ENCODE peak calls at places on chromosome 20, in nine cellular contexts. M, K, R, Z, W, E, S, H and N are unnamed samples.

GRCh38 chr20:25040438-25040831 is 17.5 kb downstream of the ACSS1 start:
- DNase-seq in S (no peak), H (no peak), M (no peak), Z (no peak), W (no peak), R (no peak), K (no peak), E (no peak), N (no peak)

GRCh38 chr20:50165687-50166554 is 12.4 kb upstream of the PEDS1 start:
- DNase-seq in H (peak), M (peak), W (peak), R (peak), K (peak), E (peak), S (peak), Z (peak), N (peak)

GRCh38 chr20:23541330-23541729 is 27.0 kb downstream of the CST9L start:
- DNase-seq in K (peak), S (no peak), M (no peak), H (no peak), E (no peak), Z (no peak), R (no peak), W (no peak), N (no peak)

GRCh38 chr20:44411020-44411756 is 55.7 kb downstream of the HNF4A start:
- DNase-seq in W (no peak), S (no peak), H (no peak), Z (no peak), M (no peak), E (no peak), R (no peak), K (no peak), N (no peak)

GRCh38 chr20:46485431-46485830 is 27.9 kb downstream of the ZNF334 start:
- DNase-seq in H (no peak), R (no peak), E (no peak), K (no peak), S (no peak), M (no peak), Z (no peak), W (no peak), N (no peak)

GRCh38 chr20:62636446-62636845 is 5.9 kb upstream of the SLCO4A1 start:
- DNase-seq in K (no peak), E (no peak), S (no peak), R (no peak), H (no peak), M (no peak), W (no peak), Z (no peak), N (no peak)

GRCh38 chr20:63014710-63015109 is 7.9 kb upstream of the BHLHE23 start:
- DNase-seq in H (no peak), M (no peak), Z (peak), R (no peak), W (no peak), K (peak), S (no peak), E (no peak), N (no peak)

GRCh38 chr20:40506567-40506966 is 182.5 kb downstream of the MAFB start:
- DNase-seq in K (no peak), W (no peak), M (no peak), Z (no peak), H (peak), R (no peak), S (peak), E (peak), N (no peak)

GRCh38 chr20:49983848-49984408 is 1.1 kb downstream of the SNAI1 start:
- DNase-seq in E (no peak), K (no peak), W (no peak), H (no peak), M (no peak), R (no peak), Z (no peak), S (no peak), N (no peak)

GRCh38 chr20:53907968-53908751 is 162.2 kb downstream of the BCAS1 start:
- DNase-seq in H (no peak), W (no peak), K (no peak), M (no peak), Z (no peak), R (no peak), S (no peak), E (no peak), N (no peak)

GRCh38 chr20:50048420-50049166 is 64.4 kb downstream of the UBE2V1 start:
- DNase-seq in R (no peak), K (no peak), H (peak), E (no peak), Z (no peak), M (no peak), W (no peak), S (peak), N (no peak)

GRCh38 chr20:58864346-58864745 is 11.8 kb downstream of the GNAS start:
- DNase-seq in S (no peak), R (no peak), E (no peak), M (no peak), H (no peak), K (no peak), W (no peak), Z (no peak), N (no peak)

GRCh38 chr20:62010551-62011402 is 54.9 kb downstream of the TAF4 start:
- DNase-seq in M (peak), W (peak), R (peak), S (peak), Z (peak), E (peak), K (peak), H (no peak), N (peak)

GRCh38 chr20:50057409-50058053 is 55.4 kb downstream of the UBE2V1 start:
- DNase-seq in E (no peak), H (no peak), K (no peak), W (no peak), Z (no peak), S (no peak), R (no peak), M (no peak), N (no peak)

GRCh38 chr20:61073376-61073775 is 178.7 kb upstream of the CDH4 start:
- DNase-seq in R (no peak), E (no peak), H (no peak), S (no peak), Z (no peak), W (no peak), K (no peak), M (no peak), N (no peak)

GRCh38 chr20:63974402-63975200 is 4.8 kb downstream of the SAMD10 start:
- DNase-seq in S (no peak), M (no peak), Z (peak), R (no peak), E (no peak), K (no peak), W (no peak), H (no peak), N (no peak)

GRCh38 chr20:41476013-41476441 is 109.4 kb upstream of the EMILIN3 start:
- DNase-seq in M (no peak), R (no peak), S (no peak), K (no peak), W (no peak), H (no peak), E (peak), Z (no peak), N (peak)

GRCh38 chr20:49865559-49865958 is 49.8 kb downstream of the SPATA2 start:
- DNase-seq in H (no peak), K (no peak), E (no peak), R (no peak), Z (no peak), M (no peak), S (no peak), W (no peak), N (peak)

GRCh38 chr20:62739067-62739466 is 30.4 kb downstream of the NTSR1 start:
- DNase-seq in Z (no peak), S (no peak), K (no peak), H (no peak), R (no peak), M (no peak), E (no peak), W (no peak), N (no peak)

GRCh38 chr20:32798046-32798985 is 21.4 kb upstream of the MAPRE1 start:
- DNase-seq in K (no peak), E (no peak), S (no peak), R (no peak), M (no peak), Z (no peak), W (no peak), H (no peak), N (no peak)

GRCh38 chr20:63369724-63370622 is 8.8 kb upstream of the CHRNA4 start:
- DNase-seq in E (no peak), W (no peak), K (no peak), R (no peak), H (no peak), M (no peak), Z (no peak), S (no peak), N (no peak)

GRCh38 chr20:38975539-38976120 is 13.5 kb downstream of the DHX35 start:
- DNase-seq in E (no peak), R (no peak), Z (no peak), S (no peak), M (no peak), H (no peak), K (no peak), W (no peak), N (no peak)

GRCh38 chr20:61535956-61536355 is 283.9 kb downstream of the CDH4 start:
- DNase-seq in W (no peak), S (no peak), Z (no peak), K (no peak), M (no peak), H (no peak), E (no peak), R (no peak), N (no peak)

GRCh38 chr20:51366155-51366886 is 176.2 kb downstream of the NFATC2 start:
- DNase-seq in S (no peak), Z (no peak), M (no peak), K (no peak), R (no peak), H (no peak), W (no peak), E (peak), N (peak)

GRCh38 chr20:24149881-24150307 is 161.3 kb upstream of the GGTLC1 start:
- DNase-seq in R (no peak), K (peak), H (no peak), W (peak), M (no peak), S (no peak), Z (peak), E (no peak), N (peak)

GRCh38 chr20:49951160-49951559 is 15.0 kb downstream of the RNF114 start:
- DNase-seq in W (no peak), M (no peak), H (no peak), S (no peak), Z (no peak), R (no peak), E (peak), K (no peak), N (no peak)

GRCh38 chr20:2814587-2815051 is at the start of gene C20orf141:
- DNase-seq in S (no peak), M (no peak), H (no peak), R (no peak), E (peak), W (no peak), Z (no peak), K (no peak), N (peak)

GRCh38 chr20:43722153-43722505 is 4.7 kb downstream of the GTSF1L start:
- DNase-seq in R (no peak), E (no peak), H (no peak), S (peak), W (no peak), M (peak), Z (no peak), K (no peak), N (no peak)

GRCh38 chr20:22333885-22334545 is 250.4 kb downstream of the FOXA2 start:
- DNase-seq in H (no peak), K (peak), M (no peak), R (no peak), E (peak), S (peak), W (peak), Z (peak), N (peak)

GRCh38 chr20:17875106-17875980 is 93.3 kb downstream of the SNX5 start:
- DNase-seq in M (no peak), Z (no peak), W (no peak), H (peak), R (no peak), S (no peak), E (peak), K (no peak), N (no peak)

GRCh38 chr20:57398231-57398821 is 7.1 kb downstream of the RBM38 start:
- DNase-seq in W (no peak), H (no peak), R (peak), M (peak), Z (no peak), K (no peak), E (no peak), S (peak), N (no peak)

GRCh38 chr20:50240092-50240491 is 49.5 kb downstream of the CEBPB start:
- DNase-seq in W (no peak), Z (no peak), R (no peak), M (no peak), E (no peak), K (no peak), S (no peak), H (no peak), N (no peak)